ENCODE peak calls at places on chromosomes 4 and X, in four cellular contexts. T is GM12878, Q is K562, O is A549. K is an unnamed sample.

GRCh38 chr4:101020956-101021355 is 326.4 kb downstream of the PPP3CA start:
- DNase-seq in T (peak; percentile 53), Q (no peak), O (no peak), K (no peak)

GRCh38 chr4:169658970-169659735 is 38.8 kb downstream of the CLCN3 start:
- DNase-seq in T (no peak), Q (no peak), O (no peak), K (no peak)

GRCh38 chrX:24424948-24425347 is 40.1 kb upstream of the PDK3 start:
- DNase-seq in T (no peak), Q (no peak), O (no peak), K (no peak)

GRCh38 chr4:8507624-8508023 is 67.0 kb downstream of the TRMT44 start:
- DNase-seq in T (no peak), Q (no peak), O (no peak), K (no peak)

GRCh38 chr4:98290511-98290910 is 29.3 kb downstream of the RAP1GDS1 start:
- DNase-seq in T (no peak), Q (no peak), O (no peak), K (no peak)

GRCh38 chrX:36753602-36754001 is 254.6 kb upstream of the FAM47C start:
- DNase-seq in T (no peak), Q (no peak), O (no peak), K (no peak)

GRCh38 chr4:128287159-128287870 is at the start of gene PGRMC2:
- DNase-seq in T (no peak), Q (peak; percentile 38), O (peak; percentile 8), K (peak; percentile 57)

GRCh38 chr4:40887690-40888089 is 137.9 kb downstream of the NSUN7 start:
- DNase-seq in T (no peak), Q (no peak), O (no peak), K (no peak)

GRCh38 chr4:74933562-74934015 is 673 bp downstream of the PARM1 start:
- DNase-seq in T (no peak), Q (no peak), O (no peak), K (no peak)

GRCh38 chrX:283115-283845 is 2.1 kb downstream of the PLCXD1 start:
- DNase-seq in T (peak; percentile 86), Q (peak; percentile 90), O (peak; percentile 95), K (peak; percentile 94)

GRCh38 chrX:45505214-45505613 is 304.5 kb upstream of the DIPK2B start:
- DNase-seq in T (no peak), Q (no peak), O (no peak), K (no peak)

GRCh38 chr4:7939377-7940108 is at the start of gene AFAP1:
- DNase-seq in T (no peak), Q (peak; percentile 98), O (peak; percentile 81), K (peak; percentile 94)

GRCh38 chrX:48472851-48473717 is 2.9 kb upstream of the FTSJ1 start:
- DNase-seq in T (no peak), Q (no peak), O (no peak), K (no peak)

GRCh38 chrX:123959281-123960063 is 2.0 kb upstream of the STAG2 start:
- DNase-seq in T (no peak), Q (peak; percentile 37), O (peak; percentile 26), K (peak; percentile 21)

GRCh38 chr4:36187723-36188333 is 56.5 kb downstream of the ARAP2 start:
- DNase-seq in T (no peak), Q (no peak), O (peak; percentile 1), K (peak; percentile 20)

GRCh38 chr4:58776627-58777026 is 1666.4 kb upstream of the IGFBP7 start:
- DNase-seq in T (no peak), Q (no peak), O (peak; percentile 12), K (no peak)

DNA sequence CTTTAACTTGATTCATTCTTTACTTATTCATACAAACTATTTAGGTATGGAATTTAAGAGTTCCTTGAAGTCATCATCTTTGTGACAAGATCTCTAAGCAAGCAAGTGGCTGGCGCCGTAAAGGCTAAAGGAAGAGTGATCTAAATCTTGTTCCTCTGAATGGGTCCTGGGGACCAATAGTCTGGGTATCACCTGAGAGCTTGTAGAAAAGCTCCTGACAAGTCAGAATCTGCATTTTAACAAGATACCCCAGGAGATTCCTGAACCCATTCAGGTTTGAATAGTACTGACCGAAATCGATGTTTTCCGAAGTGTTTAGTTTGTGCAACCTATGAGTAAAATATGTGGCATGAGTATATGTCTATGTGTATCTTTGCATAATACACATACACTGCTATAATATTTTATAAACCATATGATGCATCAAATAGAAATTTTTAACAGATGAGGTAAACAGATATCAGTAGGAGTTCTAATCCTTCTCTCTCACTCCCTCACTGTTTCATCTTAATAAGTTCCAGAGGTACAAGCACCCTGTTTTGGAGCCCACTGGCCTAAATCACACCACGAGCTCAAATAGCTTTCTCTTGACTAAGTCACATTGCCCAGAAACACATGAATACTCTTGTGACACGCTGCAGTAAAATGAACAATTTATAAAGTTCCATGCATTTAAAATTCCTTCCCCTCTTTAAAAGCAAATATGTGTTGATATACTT is 170.0 kb downstream of the RELL1 start:
- DNase-seq in T (no peak), Q (no peak), O (no peak), K (no peak)
- TF ChIP-seq USF2 in T (no peak), Q (no peak), O (no peak), K (no peak)

GRCh38 chr4:1316537-1317168 is 27.0 kb downstream of the MAEA start:
- DNase-seq in T (no peak), Q (no peak), O (no peak), K (no peak)

GRCh38 chr4:1317177-1318045 is 27.7 kb downstream of the MAEA start:
- DNase-seq in T (no peak), Q (no peak), O (no peak), K (no peak)

GRCh38 chr4:1318046-1318375 is 28.3 kb downstream of the MAEA start:
- DNase-seq in T (no peak), Q (no peak), O (no peak), K (no peak)

GRCh38 chr4:1315838-1316536 is 26.3 kb downstream of the MAEA start:
- DNase-seq in T (no peak), Q (no peak), O (no peak), K (no peak)

DNA sequence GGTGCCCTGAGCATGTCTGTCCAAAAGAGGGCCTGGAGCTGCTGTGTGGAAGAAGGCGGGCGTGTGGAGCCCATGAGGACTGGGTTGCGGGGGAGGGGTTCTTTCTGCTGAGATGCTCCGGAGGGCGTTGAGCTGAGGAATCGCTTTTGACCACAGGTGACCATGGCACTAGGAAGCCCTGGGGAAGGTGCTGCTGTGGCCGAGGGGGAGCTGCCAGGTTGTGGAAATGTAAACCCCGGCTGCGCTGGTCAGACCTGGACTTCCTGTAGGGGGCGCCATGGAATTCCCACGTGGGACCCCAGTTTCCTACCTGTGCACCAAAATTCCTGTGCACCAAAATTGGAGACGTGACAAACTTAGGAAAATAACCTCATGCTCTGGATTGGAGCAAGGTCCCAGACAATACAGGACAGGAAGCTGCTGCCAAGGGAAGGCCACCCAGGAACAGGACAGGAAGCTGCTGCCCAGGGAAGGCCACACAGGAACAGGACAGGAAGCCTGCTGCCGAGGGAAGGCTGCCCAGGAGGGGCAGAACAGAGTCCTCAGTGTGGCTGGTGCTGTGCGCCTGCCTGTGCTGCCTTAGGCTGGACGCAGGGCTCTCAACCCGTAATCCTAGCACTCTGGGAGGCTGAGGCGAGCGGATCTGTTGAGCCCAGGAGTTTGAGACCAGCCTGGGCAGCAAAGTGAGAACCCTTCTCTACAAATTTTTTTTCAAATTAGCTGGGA is 28.4 kb upstream of the UVSSA start:
- DNase-seq in T (no peak), Q (peak; percentile 54), O (no peak), K (peak; percentile 71)
- TF ChIP-seq ESRRA in T (no peak), Q (no peak), O (no peak), K (no peak)

GRCh38 chr4:142360657-142361056 is 485.4 kb downstream of the INPP4B start:
- DNase-seq in T (no peak), Q (no peak), O (no peak), K (no peak)
- TF ChIP-seq USF2 in T (no peak), Q (no peak), O (no peak), K (no peak)

GRCh38 chrX:148634591-148634990 is 134.2 kb downstream of the AFF2 start:
- DNase-seq in T (no peak), Q (no peak), O (no peak), K (no peak)

GRCh38 chrX:148632444-148632843 is 132.0 kb downstream of the AFF2 start:
- DNase-seq in T (no peak), Q (no peak), O (no peak), K (no peak)

GRCh38 chrX:148629435-148629834 is 129.0 kb downstream of the AFF2 start:
- DNase-seq in T (no peak), Q (no peak), O (no peak), K (no peak)

GRCh38 chrX:148633509-148633908 is 133.1 kb downstream of the AFF2 start:
- DNase-seq in T (no peak), Q (no peak), O (no peak), K (no peak)
- TF ChIP-seq ESRRA in T (no peak), Q (no peak), O (no peak), K (no peak)

GRCh38 chr4:111630705-111631104 is 514.5 kb upstream of the FAM241A start:
- DNase-seq in T (no peak), Q (no peak), O (no peak), K (no peak)
- TF ChIP-seq USF2 in T (no peak), Q (no peak), O (no peak), K (no peak)

DNA sequence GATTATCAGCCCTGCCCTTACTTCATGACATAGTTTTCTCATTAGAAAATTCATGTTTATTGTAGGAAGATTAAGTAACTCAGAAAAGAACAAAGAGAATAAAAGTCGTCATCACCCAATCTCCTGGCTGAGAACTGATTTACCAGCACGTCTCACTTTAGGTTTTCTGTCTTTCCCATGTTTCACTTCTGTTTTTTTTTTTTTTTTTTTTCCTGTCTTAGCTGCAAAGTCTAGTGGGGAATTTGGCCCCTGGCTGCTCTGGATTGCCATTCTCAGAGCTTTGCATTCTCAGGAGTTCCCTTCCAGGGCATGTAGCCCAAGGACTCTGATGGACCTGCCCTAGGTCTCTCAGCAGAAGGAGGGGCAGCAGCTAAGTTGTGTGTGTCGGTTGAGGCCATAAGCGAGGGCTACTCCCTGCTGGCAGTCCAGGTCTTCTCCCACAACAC is 57.8 kb downstream of the TMEM131L start:
- DNase-seq in T (no peak), Q (no peak), O (no peak), K (no peak)
- TF ChIP-seq ESRRA in T (no peak), Q (no peak), O (no peak), K (no peak)